ENCODE peak calls at places on chromosomes 7 and 10, in four cellular contexts. One of them, this sample, is unnamed.

GRCh38 chr7:51471199-51472016 is 154.8 kb upstream of the COBL start:
- DNase-seq in H1: peak; percentile 63
- DNase-seq in K562: no peak
- DNase-seq in HepG2: no peak
- DNase-seq in this sample: no peak

GRCh38 chr7:144036302-144036858 is 12.4 kb upstream of the OR2A5 start:
- DNase-seq in H1: no peak
- DNase-seq in HepG2: no peak
- DNase-seq in K562: no peak
- DNase-seq in this sample: no peak

GRCh38 chr7:95501261-95501816 is 15.6 kb downstream of the ASB4 start:
- DNase-seq in K562: no peak
- DNase-seq in HepG2: no peak
- DNase-seq in H1: no peak
- DNase-seq in this sample: no peak

GRCh38 chr10:78134919-78135318 is 101.3 kb downstream of the RPS24 start:
- DNase-seq in HepG2: no peak
- DNase-seq in K562: peak; percentile 82
- DNase-seq in H1: peak; percentile 49
- DNase-seq in this sample: peak; percentile 60

GRCh38 chr10:87842220-87842641 is 21.1 kb downstream of the KLLN start:
- DNase-seq in K562: no peak
- DNase-seq in H1: no peak
- DNase-seq in HepG2: peak; percentile 77
- DNase-seq in this sample: peak; percentile 96

GRCh38 chr7:7792089-7792488 is 73.7 kb upstream of the RPA3 start:
- DNase-seq in K562: no peak
- DNase-seq in H1: no peak
- DNase-seq in HepG2: no peak
- DNase-seq in this sample: no peak

GRCh38 chr7:2698581-2699288 is 10.7 kb downstream of the AMZ1 start:
- DNase-seq in K562: no peak
- DNase-seq in HepG2: no peak
- DNase-seq in H1: no peak
- DNase-seq in this sample: no peak

GRCh38 chr10:14358886-14359573 is 28.3 kb upstream of the FRMD4A start:
- DNase-seq in HepG2: no peak
- DNase-seq in H1: no peak
- DNase-seq in K562: no peak
- DNase-seq in this sample: no peak

GRCh38 chr10:344582-345200 is 209.4 kb downstream of the ZMYND11 start:
- DNase-seq in H1: no peak
- DNase-seq in K562: no peak
- DNase-seq in HepG2: no peak
- DNase-seq in this sample: no peak

GRCh38 chr7:127514499-127514898 is 70.9 kb downstream of the GCC1 start:
- DNase-seq in H1: no peak
- DNase-seq in K562: peak; percentile 44
- DNase-seq in HepG2: peak; percentile 23
- DNase-seq in this sample: peak; percentile 31

GRCh38 chr10:118721005-118721876 is 33.5 kb downstream of the CACUL1 start:
- DNase-seq in H1: peak; percentile 73
- DNase-seq in HepG2: peak; percentile 28
- DNase-seq in K562: peak; percentile 14
- DNase-seq in this sample: peak; percentile 47

GRCh38 chr10:22823109-22823508 is 104.7 kb upstream of the ARMC3 start:
- DNase-seq in H1: no peak
- DNase-seq in K562: no peak
- DNase-seq in HepG2: peak; percentile 79
- DNase-seq in this sample: peak; percentile 65

GRCh38 chr10:70887804-70888800 is at the start of gene PCBD1:
- DNase-seq in K562: peak; percentile 87
- DNase-seq in H1: peak; percentile 81
- DNase-seq in HepG2: peak; percentile 74
- DNase-seq in this sample: peak; percentile 81

GRCh38 chr7:25777969-25778767 is 373.8 kb upstream of the NFE2L3 start:
- DNase-seq in K562: no peak
- DNase-seq in H1: no peak
- DNase-seq in HepG2: no peak
- DNase-seq in this sample: no peak

GRCh38 chr10:116774728-116775151 is 32.4 kb upstream of the HSPA12A start:
- DNase-seq in H1: no peak
- DNase-seq in K562: no peak
- DNase-seq in HepG2: no peak
- DNase-seq in this sample: no peak

GRCh38 chr10:28991738-28992270 is 297.1 kb upstream of the LYZL1 start:
- DNase-seq in HepG2: peak; percentile 50
- DNase-seq in K562: peak; percentile 73
- DNase-seq in H1: peak; percentile 83
- DNase-seq in this sample: peak; percentile 82

GRCh38 chr10:96746503-96746902 is 26.2 kb upstream of the PIK3AP1 start:
- DNase-seq in HepG2: no peak
- DNase-seq in H1: no peak
- DNase-seq in K562: no peak
- DNase-seq in this sample: no peak

GRCh38 chr10:8056378-8056777 is 1.9 kb downstream of the GATA3 start:
- DNase-seq in H1: peak; percentile 49
- DNase-seq in K562: no peak
- DNase-seq in HepG2: no peak
- DNase-seq in this sample: no peak

GRCh38 chr10:8054243-8054497 is 318 bp upstream of the GATA3 start:
- DNase-seq in K562: no peak
- DNase-seq in HepG2: no peak
- DNase-seq in H1: peak; percentile 76
- DNase-seq in this sample: peak; percentile 76

GRCh38 chr10:8053446-8054242 is 844 bp upstream of the GATA3 start:
- DNase-seq in HepG2: no peak
- DNase-seq in K562: peak; percentile 96
- DNase-seq in H1: peak; percentile 91
- DNase-seq in this sample: peak; percentile 92

GRCh38 chr10:8055420-8056349 is 1.2 kb downstream of the GATA3 start:
- DNase-seq in K562: no peak
- DNase-seq in HepG2: no peak
- DNase-seq in H1: peak; percentile 74
- DNase-seq in this sample: no peak

DNA sequence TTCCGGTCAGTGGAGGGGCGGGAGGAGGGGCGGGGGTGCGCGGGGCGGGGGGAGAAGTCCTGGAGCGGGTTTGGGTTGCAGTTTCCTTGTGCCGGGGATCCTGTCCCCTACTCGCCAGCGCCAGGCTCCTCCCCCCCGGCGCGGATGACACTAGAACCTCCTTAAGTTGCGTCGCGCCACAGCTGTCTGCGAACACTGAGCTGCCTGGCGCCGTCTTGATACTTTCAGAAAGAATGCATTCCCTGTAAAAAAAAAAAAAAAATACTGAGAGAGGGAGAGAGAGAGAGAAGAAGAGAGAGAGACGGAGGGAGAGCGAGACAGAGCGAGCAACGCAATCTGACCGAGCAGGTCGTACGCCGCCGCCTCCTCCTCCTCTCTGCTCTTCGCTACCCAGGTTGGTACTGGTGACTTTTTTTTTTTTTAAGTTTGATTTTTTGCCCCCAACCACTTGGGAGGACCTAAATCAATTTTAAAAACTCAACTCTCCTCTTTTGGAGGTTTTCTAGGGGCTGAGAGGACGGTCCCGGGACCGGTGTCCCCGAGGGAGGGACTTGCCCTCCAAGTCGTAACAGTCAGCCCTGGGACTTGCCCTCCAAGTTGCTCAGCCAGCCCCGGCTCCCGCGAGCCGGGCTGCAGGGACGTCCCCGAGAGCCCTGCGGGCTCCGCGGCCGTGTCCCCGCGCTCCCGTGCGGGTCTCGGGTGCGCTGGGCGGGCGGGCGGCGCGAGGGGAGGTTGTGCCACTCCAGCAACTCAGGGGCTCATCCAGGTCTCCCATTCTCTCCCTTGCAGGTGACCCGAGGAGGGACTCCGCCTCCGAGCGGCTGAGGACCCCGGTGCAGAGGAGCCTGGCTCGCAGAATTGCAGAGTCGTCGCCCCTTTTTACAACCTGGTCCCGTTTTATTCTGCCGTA is at the start of gene GATA3:
- DNase-seq in HepG2: no peak
- DNase-seq in K562: no peak
- DNase-seq in H1: peak; percentile 75
- DNase-seq in this sample: peak; percentile 88
- TF ChIP-seq RNF2 in HepG2: no peak
- TF ChIP-seq RNF2 in K562: no peak
- TF ChIP-seq RNF2 in H1: no peak
- TF ChIP-seq RNF2 in this sample: no peak

DNA sequence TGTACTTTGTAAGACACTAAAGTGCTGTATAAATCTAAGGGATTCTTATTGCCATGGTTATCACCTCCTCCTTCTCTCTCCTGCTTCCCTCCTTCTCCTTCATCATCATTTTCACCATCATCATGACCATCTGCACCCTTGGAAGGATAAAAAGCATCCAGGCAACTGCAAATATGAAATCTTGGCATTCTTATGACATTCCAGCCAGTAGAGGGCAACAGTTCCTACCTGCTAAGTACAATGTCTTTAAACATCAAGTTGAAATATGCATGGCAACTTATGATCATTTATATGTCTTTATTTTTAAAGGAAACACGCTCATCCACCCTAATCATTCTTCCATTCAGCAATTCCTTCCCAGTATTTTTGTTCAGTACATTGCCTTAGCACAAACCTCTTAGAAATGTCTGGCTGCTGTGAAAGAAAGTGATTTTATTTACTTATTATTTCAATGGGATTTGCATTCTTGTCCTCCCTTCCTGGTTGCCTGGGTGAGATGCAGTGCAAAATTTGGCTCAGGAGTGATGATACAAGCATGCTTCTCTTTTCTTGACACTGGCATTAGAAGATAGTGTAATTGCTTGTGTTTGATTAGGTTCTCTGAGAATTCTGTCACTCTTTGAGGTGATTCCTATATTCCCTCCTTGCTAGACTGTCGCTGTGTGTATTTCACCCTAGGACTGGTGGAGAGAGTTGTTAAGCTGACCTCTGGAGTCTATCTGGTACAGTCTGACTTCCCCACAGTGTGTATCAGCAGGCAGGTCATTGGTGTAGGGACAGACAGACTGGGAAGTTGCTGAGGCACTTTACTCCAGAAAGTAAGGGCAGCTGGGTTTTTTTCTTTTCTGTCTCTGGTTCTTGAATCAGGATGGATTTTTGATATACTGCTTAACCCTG is 188.5 kb upstream of the BMPER start:
- DNase-seq in H1: no peak
- DNase-seq in HepG2: peak; percentile 33
- DNase-seq in K562: peak; percentile 11
- DNase-seq in this sample: peak; percentile 14
- TF ChIP-seq RNF2 in H1: no peak
- TF ChIP-seq RNF2 in HepG2: no peak
- TF ChIP-seq RNF2 in K562: no peak
- TF ChIP-seq RNF2 in this sample: no peak

GRCh38 chr7:104093127-104093526 is 103.7 kb upstream of the RELN start:
- DNase-seq in K562: peak; percentile 44
- DNase-seq in H1: no peak
- DNase-seq in HepG2: no peak
- DNase-seq in this sample: no peak

GRCh38 chr7:104098890-104099289 is 108.9 kb downstream of the ORC5 start:
- DNase-seq in K562: no peak
- DNase-seq in H1: no peak
- DNase-seq in HepG2: no peak
- DNase-seq in this sample: no peak

DNA sequence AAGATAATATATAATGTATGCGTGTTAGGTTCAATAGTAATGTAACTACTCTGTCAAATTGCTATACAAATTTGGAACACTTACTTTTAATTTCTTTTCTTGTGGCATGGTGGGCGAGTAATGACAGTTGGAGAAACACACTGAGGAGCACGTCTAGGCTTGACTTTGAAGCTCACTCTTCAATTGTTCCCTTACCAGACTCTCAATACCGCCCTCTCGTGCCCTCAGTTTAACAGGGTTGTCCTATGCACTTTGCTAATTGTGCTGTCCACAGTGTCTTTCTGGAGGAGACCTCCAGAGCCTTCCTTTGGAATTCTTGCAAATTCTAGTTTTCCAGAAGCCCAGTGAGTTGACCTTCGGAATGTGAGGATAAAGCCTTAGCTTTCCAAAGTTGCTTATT is 107.2 kb upstream of the RELN start:
- DNase-seq in H1: no peak
- DNase-seq in K562: peak; percentile 72
- DNase-seq in HepG2: peak; percentile 78
- DNase-seq in this sample: peak; percentile 29
- TF ChIP-seq RNF2 in H1: no peak
- TF ChIP-seq RNF2 in K562: no peak
- TF ChIP-seq RNF2 in HepG2: no peak
- TF ChIP-seq RNF2 in this sample: no peak

GRCh38 chr7:128774029-128774689 is 1.4 kb downstream of the OPN1SW start:
- DNase-seq in K562: no peak
- DNase-seq in HepG2: no peak
- DNase-seq in H1: no peak
- DNase-seq in this sample: no peak

GRCh38 chr7:128774921-128775320 is 673 bp downstream of the OPN1SW start:
- DNase-seq in K562: no peak
- DNase-seq in HepG2: no peak
- DNase-seq in H1: no peak
- DNase-seq in this sample: no peak

GRCh38 chr7:128775744-128776474 is at the start of gene OPN1SW:
- DNase-seq in K562: no peak
- DNase-seq in HepG2: no peak
- DNase-seq in H1: no peak
- DNase-seq in this sample: no peak

GRCh38 chr7:128778946-128779345 is 3.4 kb upstream of the OPN1SW start:
- DNase-seq in HepG2: no peak
- DNase-seq in H1: no peak
- DNase-seq in K562: no peak
- DNase-seq in this sample: no peak

DNA sequence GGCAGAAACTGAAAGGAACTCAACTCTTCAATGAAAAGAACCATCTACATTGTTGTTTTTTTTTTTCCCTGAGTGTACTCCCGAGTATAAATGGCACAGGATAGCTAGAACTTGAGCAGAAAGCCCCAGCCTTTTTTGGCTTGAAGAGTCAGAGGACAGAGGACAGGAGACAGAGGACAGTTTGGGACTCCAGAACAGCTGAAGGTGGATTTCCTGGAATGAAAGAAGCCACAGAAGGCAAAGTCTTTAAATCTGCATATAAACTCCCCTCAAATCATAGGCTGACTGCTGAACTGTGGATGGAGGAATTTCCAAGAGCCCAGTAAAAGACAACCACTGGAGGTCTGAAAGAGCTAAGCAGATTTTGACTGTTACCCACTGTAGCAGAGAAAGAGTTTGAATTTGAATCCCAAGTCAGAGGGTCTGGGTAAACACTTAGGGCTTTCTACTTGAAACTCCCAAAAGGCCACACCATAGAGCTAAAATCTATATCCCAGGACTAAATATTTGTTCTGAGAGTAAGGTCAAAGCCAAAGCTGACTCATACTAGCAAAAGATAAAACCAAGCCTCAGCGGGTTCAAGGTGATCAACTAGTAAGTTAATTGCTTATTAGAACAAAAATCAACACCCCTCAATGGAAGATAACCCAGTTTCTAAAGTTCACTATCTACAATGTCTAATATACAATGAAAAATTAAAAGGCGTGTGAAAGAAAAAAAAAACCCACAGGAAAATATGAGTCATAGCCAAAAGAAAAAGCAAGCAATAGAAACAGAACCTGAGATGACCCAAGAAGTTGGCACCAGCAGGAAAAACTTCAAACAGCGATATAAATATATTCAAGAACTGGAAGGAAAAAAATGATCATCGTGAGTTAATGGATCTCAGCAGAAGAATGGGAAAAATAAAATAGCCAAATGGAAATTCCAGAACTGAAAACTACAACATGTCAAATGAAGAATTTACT is 1.8 kb upstream of the OPN1SW start:
- DNase-seq in K562: peak; percentile 26
- DNase-seq in H1: no peak
- DNase-seq in HepG2: peak; percentile 45
- DNase-seq in this sample: no peak
- TF ChIP-seq RNF2 in K562: no peak
- TF ChIP-seq RNF2 in H1: no peak
- TF ChIP-seq RNF2 in HepG2: no peak
- TF ChIP-seq RNF2 in this sample: no peak

This sample was measured in A549.